ENCODE peak calls at places on chromosomes 4 and X, in four cellular contexts. Y is GM23248, X is PC-3, N is SK-N-SH. I is an unnamed sample.

GRCh38 chr4:158783775-158784174 is 14.9 kb downstream of the FNIP2 start:
- DNase-seq in Y (peak; percentile 68), X (peak; percentile 24), N (no peak), I (no peak)

GRCh38 chr4:80097395-80098177 is 24.6 kb upstream of the ANTXR2 start:
- DNase-seq in Y (peak; percentile 90), X (peak; percentile 88), N (peak; percentile 33), I (no peak)

GRCh38 chrX:133865761-133866470 is 119.5 kb downstream of the GPC3 start:
- DNase-seq in Y (no peak), X (no peak), N (no peak), I (no peak)

GRCh38 chr4:39464886-39465501 is 6.1 kb downstream of the LIAS start:
- DNase-seq in Y (peak; percentile 93), X (peak; percentile 32), N (peak; percentile 81), I (no peak)

GRCh38 chr4:153318696-153319320 is 25.7 kb upstream of the MND1 start:
- DNase-seq in Y (peak; percentile 67), X (peak; percentile 66), N (peak; percentile 74), I (peak; percentile 58)

GRCh38 chrX:71367396-71367795 is 1.2 kb downstream of the TAF1 start:
- DNase-seq in Y (peak; percentile 20), X (no peak), N (no peak), I (no peak)

GRCh38 chr4:16707874-16708273 is 190.6 kb downstream of the LDB2 start:
- DNase-seq in Y (peak; percentile 68), X (no peak), N (no peak), I (no peak)

GRCh38 chrX:53224860-53225797 is at the start of gene KDM5C:
- DNase-seq in Y (peak; percentile 90), X (peak; percentile 90), N (peak; percentile 97), I (peak; percentile 98)

GRCh38 chr4:146278986-146279385 is 64.6 kb downstream of the REELD1 start:
- DNase-seq in Y (no peak), X (no peak), N (no peak), I (no peak)

DNA sequence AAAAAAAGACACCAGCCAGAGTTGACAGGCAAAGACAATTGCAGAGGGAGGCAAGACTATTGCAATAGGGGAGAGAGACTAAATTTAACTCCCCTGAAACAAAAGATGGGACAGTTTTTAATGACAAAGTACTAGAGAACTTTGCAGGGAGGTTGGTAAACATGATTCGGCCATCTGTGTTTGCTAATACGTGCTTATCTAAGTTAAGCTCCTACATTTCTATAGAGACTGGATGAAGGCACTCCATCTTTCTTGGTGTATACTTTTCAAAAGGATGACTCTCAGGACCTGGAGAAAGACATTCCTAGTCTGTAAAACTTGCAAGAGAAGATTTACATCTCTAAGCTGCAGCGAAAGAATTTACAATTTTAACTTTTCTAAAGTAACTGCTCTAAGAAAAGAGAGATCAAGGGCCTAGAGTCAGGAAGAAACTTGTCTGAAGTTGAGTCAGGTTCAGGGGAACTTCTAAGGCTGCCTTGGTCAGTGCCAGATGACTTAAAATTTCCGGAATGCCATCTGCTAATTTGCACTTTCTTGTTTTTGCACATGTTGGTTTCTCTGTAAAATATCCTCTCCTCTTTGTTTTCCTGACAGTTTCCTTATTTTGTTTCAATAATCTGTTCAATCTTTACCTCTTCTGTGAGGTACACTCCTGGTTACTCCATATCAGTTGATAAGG is 10.6 kb downstream of the ADAM29 start:
- DNase-seq in Y (no peak), X (no peak), N (no peak), I (no peak)
- H3F3A ChIP-seq in Y (no peaks in the 10 kb centered on the region), X (no peaks in the 10 kb centered on the region), N (no peaks in the 10 kb centered on the region), I (no peaks in the 10 kb centered on the region)

GRCh38 chr4:1209821-1210220 is 37.4 kb upstream of the SPON2 start:
- DNase-seq in Y (peak; percentile 57), X (no peak), N (peak; percentile 77), I (no peak)

GRCh38 chr4:1210241-1210841 is 38.0 kb upstream of the SPON2 start:
- DNase-seq in Y (no peak), X (no peak), N (no peak), I (no peak)

GRCh38 chr4:1207603-1208265 is 35.4 kb upstream of the SPON2 start:
- DNase-seq in Y (peak; percentile 77), X (peak; percentile 3), N (peak; percentile 63), I (no peak)

GRCh38 chr4:1208266-1208961 is 36.0 kb upstream of the SPON2 start:
- DNase-seq in Y (no peak), X (no peak), N (no peak), I (no peak)

GRCh38 chr4:1208970-1209704 is 36.8 kb upstream of the SPON2 start:
- DNase-seq in Y (no peak), X (no peak), N (no peak), I (no peak)
- TF ChIP-seq EZH2phosphoT487 in Y (no peak), X (no peak), N (no peak), I (no peak)

DNA sequence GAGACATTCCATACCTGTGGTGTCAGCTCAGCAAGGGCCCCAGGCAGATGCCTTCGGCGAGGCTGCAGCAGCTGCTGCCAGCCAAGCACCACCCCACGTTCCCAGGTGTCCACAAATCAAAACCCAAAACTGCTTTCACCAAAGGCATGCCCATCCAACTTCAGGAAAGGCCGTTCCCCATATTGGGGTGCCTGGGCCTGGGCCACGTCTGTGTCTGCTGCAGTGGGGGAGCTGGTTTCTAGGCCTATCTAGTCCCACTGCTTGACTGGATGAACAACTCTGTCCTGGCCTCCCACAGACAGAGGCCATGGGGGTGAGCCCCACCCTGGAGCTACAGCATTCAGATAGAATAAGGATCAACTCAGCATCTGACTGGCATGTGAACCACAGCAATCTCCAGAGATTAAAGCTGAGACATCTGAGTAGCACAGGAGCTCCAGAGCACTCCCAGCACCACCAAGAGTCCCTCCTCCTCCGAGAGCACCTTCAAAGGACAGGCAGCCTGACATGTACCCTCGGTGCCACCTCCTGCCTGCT is 37.0 kb downstream of the NAT8L start:
- DNase-seq in Y (no peak), X (peak; percentile 67), N (no peak), I (no peak)
- H3F3A ChIP-seq in Y (no peaks in the 10 kb centered on the region), X (no peaks in the 10 kb centered on the region), N (no peaks in the 10 kb centered on the region), I (no peaks in the 10 kb centered on the region)

DNA sequence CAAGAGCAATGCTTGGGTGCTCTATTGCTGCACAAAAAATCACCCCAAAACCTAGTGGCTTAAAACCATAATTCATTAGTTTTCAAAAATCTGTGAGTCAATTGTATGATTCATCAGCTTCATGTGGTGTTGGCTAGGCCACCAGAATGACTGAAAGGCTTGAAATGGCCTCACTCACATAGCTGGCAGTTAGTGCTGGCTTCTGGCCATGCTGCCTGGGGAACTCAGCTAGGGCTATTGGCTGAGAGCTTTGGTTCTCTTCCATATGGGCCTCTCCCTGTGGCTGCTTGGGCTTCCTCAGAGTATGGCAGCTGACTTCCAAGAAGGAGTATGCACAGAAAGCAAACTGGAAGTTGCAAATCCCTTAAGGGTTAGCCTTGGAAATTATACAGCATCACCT is 3.1 kb upstream of the MTMR1 start:
- DNase-seq in Y (peak; percentile 91), X (peak; percentile 95), N (no peak), I (no peak)
- TF ChIP-seq EZH2phosphoT487 in Y (no peak), X (no peak), N (no peak), I (no peak)